ENCODE peak calls at places on chromosome 13, in six cellular contexts. Q is HCT116, R is tibial nerve, N is ovary, O is lower leg skin, K is transverse colon. L is an unnamed sample.

GRCh38 chr13:34993470-34993869 is 51.4 kb downstream of the NBEA start:
- DNase-seq in Q (no peak), R (no peak), N (no peak), O (no peak), K (no peak), L (no peak)

GRCh38 chr13:47299316-47299715 is 402.5 kb upstream of the HTR2A start:
- DNase-seq in Q (no peak), R (no peak), N (no peak), O (no peak), K (no peak), L (no peak)

GRCh38 chr13:98979012-98979411 is 1.1 kb upstream of the DOCK9 start:
- DNase-seq in Q (no peak), R (no peak), N (no peak), O (no peak), K (no peak), L (no peak)

GRCh38 chr13:73200432-73200831 is 141.6 kb downstream of the KLF5 start:
- DNase-seq in Q (no peak), R (no peak), N (no peak), O (no peak), K (no peak), L (no peak)

GRCh38 chr13:94254737-94255136 is 224.7 kb downstream of the DCT start:
- DNase-seq in Q (no peak), R (no peak), N (no peak), O (no peak), K (no peak), L (no peak)

GRCh38 chr13:49459580-49459979 is 15.5 kb downstream of the SETDB2 start:
- DNase-seq in Q (no peak), R (no peak), N (no peak), O (no peak), K (no peak), L (no peak)

GRCh38 chr13:38494445-38494844 is 144.8 kb downstream of the UFM1 start:
- DNase-seq in Q (no peak), R (no peak), N (no peak), O (no peak), K (no peak), L (no peak)

GRCh38 chr13:40640202-40640601 is 26.2 kb downstream of the FOXO1 start:
- DNase-seq in Q (no peak), R (no peak), N (no peak), O (no peak), K (no peak), L (peak)

GRCh38 chr13:100809856-100810255 is 135.3 kb upstream of the TMTC4 start:
- DNase-seq in Q (no peak), R (no peak), N (no peak), O (no peak), K (no peak), L (no peak)

GRCh38 chr13:113061796-113062425 is 43.7 kb upstream of the F7 start:
- DNase-seq in Q (no peak), R (no peak), N (no peak), O (no peak), K (no peak), L (no peak)

GRCh38 chr13:90933097-90933826 is 414.2 kb upstream of the MIR17HG start:
- DNase-seq in Q (no peak), R (no peak), N (no peak), O (no peak), K (no peak), L (no peak)

GRCh38 chr13:106186366-106187030 is 349.0 kb downstream of the EFNB2 start:
- DNase-seq in Q (no peak), R (no peak), N (no peak), O (no peak), K (no peak), L (no peak)

GRCh38 chr13:42211704-42212103 is 60.2 kb upstream of the AKAP11 start:
- DNase-seq in Q (no peak), R (no peak), N (no peak), O (no peak), K (no peak), L (no peak)

GRCh38 chr13:36345438-36346221 is 564 bp downstream of the SPART start:
- DNase-seq in Q (no peak), R (peak), N (peak), O (peak), K (peak), L (peak)
- TF ChIP-seq POLR2A in Q (no peak), R (peak), N (peak), O (peak), K (peak), L (peak)

GRCh38 chr13:102800145-102801041 is 1.5 kb downstream of the BIVM start:
- DNase-seq in Q (peak), R (peak), N (peak), O (peak), K (peak), L (peak)
- TF ChIP-seq POLR2A in Q (no peak), R (no peak), N (no peak), O (no peak), K (peak), L (no peak)

GRCh38 chr13:26038931-26039475 is 12.8 kb downstream of the SHISA2 start:
- DNase-seq in Q (no peak), R (no peak), N (no peak), O (no peak), K (no peak), L (no peak)

GRCh38 chr13:26041476-26041875 is 10.3 kb downstream of the SHISA2 start:
- DNase-seq in Q (no peak), R (no peak), N (no peak), O (no peak), K (no peak), L (no peak)

GRCh38 chr13:26037302-26037701 is 14.5 kb downstream of the SHISA2 start:
- DNase-seq in Q (peak), R (no peak), N (no peak), O (no peak), K (no peak), L (no peak)

GRCh38 chr13:26034018-26034417 is 17.8 kb downstream of the SHISA2 start:
- DNase-seq in Q (no peak), R (no peak), N (no peak), O (no peak), K (no peak), L (no peak)

DNA sequence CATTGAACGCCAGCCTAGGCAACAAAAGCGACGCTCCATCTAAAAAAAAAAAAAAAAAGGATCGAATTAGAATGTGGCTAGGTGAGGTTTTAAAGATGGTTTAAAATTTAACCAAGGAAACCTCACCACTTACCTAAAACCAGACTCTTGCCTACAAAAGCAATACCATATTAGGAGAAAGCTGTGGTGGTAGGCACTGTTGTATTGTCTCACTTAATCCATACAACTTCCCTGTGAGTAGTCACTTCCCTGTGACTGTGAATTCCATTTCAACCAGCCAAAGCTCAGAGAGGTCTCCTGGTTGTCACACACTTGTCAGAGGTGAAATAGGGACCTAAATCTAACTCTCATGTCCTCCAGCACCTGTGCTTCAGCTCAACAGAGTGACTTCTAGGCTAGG is 15.4 kb downstream of the SHISA2 start:
- DNase-seq in Q (no peak), R (no peak), N (no peak), O (no peak), K (no peak), L (no peak)
- TF ChIP-seq POLR2A in Q (no peak), R (no peak), N (no peak), O (no peak), K (no peak), L (no peak)

GRCh38 chr13:97974773-97975172 is 21.3 kb downstream of the IPO5 start:
- DNase-seq in Q (no peak), R (no peak), N (no peak), O (no peak), K (no peak), L (no peak)
- TF ChIP-seq POLR2A in Q (no peak), R (no peak), N (no peak), O (no peak), K (no peak), L (no peak)

GRCh38 chr13:114066956-114067355 is 65.5 kb downstream of the RASA3 start:
- DNase-seq in Q (no peak), R (no peak), N (no peak), O (no peak), K (no peak), L (no peak)

GRCh38 chr13:114064516-114065140 is 67.8 kb downstream of the RASA3 start:
- DNase-seq in Q (no peak), R (no peak), N (peak), O (no peak), K (peak), L (peak)

GRCh38 chr13:114067381-114067885 is 65.0 kb downstream of the RASA3 start:
- DNase-seq in Q (no peak), R (no peak), N (no peak), O (no peak), K (no peak), L (no peak)

GRCh38 chr13:114065141-114065925 is 67.1 kb downstream of the RASA3 start:
- DNase-seq in Q (peak), R (peak), N (peak), O (peak), K (peak), L (peak)

DNA sequence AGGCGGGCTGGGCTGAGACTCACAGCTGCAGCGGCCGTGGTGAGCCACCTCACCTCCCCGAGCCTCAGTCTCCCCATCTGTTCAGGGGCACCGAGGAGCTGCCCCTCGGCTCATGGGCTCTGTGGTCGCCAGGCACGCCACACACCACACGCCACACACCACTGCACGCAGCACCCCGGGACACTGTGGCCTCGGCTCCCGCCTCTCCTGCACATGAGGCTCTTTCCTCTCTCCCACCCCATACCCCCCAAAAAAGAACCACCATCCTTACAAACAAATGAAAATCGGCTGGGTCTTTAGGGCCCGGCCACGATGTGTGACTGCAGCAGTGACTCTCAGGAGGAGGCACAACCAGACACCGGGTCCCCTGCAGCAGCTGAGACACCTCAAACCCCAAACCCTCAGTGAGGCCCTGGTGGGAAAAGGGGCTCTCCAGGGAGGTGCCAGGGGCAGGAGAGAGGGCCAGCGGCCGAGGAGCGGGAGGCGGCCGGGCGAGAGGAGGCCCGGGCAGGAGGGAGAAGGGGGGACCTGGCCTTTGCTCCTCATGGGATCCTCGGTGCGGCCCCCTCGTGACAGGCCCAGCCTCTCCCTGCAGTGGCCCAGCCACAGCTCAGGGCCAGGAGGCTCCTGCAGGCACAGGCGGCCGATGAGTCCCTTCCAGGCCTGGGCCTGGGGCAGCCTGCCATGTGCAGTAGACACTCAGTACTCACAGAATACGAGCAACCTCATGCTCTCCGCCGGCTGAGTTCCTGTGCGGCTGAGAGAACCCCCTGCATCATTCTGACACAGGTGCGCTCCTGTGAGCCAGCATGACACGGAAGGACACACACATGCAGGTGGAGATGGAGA is 66.3 kb downstream of the RASA3 start:
- DNase-seq in Q (no peak), R (no peak), N (no peak), O (no peak), K (peak), L (no peak)
- TF ChIP-seq POLR2A in Q (no peak), R (no peak), N (no peak), O (no peak), K (no peak), L (no peak)

DNA sequence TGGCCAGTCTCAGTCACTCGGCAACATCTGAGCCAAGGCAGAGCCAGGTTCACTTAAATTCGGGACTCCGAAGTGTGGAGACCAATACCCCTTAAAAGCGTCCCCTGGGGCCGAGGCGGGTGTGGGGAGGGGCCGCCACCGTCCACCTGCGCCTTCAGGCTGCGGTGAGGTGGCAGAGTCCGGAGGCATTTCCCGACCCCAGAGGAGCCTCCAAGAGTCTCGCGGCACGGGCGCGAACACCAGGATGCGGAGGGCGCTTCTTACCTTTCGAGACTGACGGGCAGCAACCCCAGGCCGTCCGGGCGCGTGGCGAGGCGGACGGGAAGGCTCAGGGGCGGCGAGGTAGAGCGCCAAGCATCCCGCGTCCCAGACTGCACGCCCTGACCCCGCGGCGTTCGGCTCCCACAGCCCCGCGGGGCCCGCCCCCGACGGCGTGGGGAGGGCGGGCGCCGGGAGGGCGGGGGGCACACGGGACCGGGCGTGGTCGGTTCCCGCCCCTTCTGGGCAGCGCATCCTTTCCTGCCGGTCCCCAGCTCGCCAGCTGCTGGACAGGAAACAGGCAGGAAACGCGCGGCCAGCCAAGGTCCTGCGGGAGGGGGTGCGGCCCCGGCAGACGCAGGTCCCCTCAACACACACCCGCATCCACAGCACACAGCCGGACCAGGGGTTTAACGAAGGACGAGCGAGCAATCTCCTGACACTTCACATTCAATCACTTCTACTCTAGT is at the start of gene THSD1:
- DNase-seq in Q (no peak), R (peak), N (peak), O (peak), K (peak), L (peak)
- TF ChIP-seq POLR2A in Q (no peak), R (no peak), N (no peak), O (no peak), K (no peak), L (no peak)

GRCh38 chr13:44432595-44432994 is 59.0 kb downstream of the SERP2 start:
- DNase-seq in Q (no peak), R (no peak), N (no peak), O (no peak), K (no peak), L (no peak)
- TF ChIP-seq POLR2A in Q (peak), R (no peak), N (no peak), O (no peak), K (no peak), L (no peak)

DNA sequence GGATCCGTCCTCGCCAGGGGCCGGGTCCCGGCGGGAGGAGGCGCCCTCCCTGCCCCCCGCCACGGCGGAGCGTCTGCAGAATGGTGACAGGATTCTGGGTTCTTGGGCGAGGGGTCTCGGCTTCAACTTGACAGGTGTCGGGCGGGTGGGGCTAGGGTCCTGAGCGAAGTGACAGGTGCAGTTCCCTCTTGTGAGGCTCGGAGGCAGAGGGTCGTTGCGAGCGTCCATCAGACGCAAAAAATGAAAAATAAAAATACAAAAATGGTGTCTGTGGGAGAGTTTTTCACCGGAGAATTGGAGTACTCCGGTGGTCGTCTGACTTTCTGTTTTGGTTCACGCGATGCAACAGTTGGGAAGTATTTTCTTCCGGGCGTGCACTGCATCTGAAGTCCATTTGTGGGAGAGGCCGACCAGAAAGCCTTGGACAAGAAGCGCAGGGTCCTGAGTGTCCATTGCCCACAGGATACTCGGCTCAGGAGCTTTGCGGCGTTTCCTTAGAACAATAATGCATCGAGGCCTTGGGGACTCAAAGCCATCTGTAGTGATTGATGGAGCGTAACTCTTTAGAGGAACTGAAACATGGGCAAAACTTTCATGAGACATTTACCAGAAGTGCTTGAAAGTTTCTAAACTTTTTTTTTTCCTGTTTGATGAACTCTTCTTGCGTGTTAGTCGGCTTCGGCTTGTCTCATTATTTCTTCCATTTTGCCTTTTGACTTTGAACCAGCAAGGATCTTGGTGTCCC is 753 bp downstream of the RB1 start:
- DNase-seq in Q (no peak), R (peak), N (peak), O (no peak), K (peak), L (peak)
- TF ChIP-seq POLR2A in Q (no peak), R (no peak), N (no peak), O (no peak), K (no peak), L (no peak)

DNA sequence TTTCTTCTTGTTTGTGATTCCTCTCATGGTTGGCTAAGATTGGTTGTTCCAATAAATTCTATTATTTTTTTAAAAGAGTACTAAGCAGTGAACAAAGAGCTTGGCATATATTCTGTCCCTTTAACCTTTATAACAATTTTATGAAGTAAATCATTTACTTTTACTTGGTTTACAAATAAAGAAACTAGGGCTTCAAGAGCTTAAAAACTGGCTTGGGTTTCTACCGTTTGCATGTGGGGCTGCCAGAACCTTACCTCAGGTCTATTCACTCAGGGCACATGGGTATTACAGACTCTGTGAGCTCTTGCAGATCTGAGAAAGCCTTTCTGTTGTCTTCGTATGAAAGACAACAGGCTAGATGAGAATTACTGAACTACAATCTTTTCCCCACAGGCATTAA is 13.3 kb downstream of the N4BP2L1 start:
- DNase-seq in Q (no peak), R (no peak), N (no peak), O (no peak), K (no peak), L (no peak)
- TF ChIP-seq POLR2A in Q (no peak), R (no peak), N (no peak), O (no peak), K (no peak), L (no peak)

L was measured in gastrocnemius medialis.